ENCODE peak calls at places on chromosomes 13 and 19, in ten cellular contexts. A is breast epithelium; Z is CD8-positive, alpha-beta T cell; O is H9; C is GM23248; D is colonic mucosa; E is mesendoderm; H is transverse colon; S is CD8-positive, alpha-beta memory T cell; P is psoas muscle. K is an unnamed sample. For H3K4me1 and H3K27me3, the result is how much of the 10 kb centered on the place peaks cover.

GRCh38 chr13:105991622-105992254 is 543.7 kb downstream of the EFNB2 start:
- DNase-seq in A (no peak), Z (no peak), O (no peak), C (peak), D (no peak), E (peak), H (no peak), S (no peak), P (no peak), K (no peak)

GRCh38 chr13:61470801-61471200 is 55.2 kb upstream of the PCDH20 start:
- DNase-seq in A (no peak), Z (no peak), O (no peak), C (no peak), D (no peak), E (no peak), H (no peak), S (no peak), P (no peak), K (no peak)

GRCh38 chr19:35290381-35291135 is 1.4 kb upstream of the MAG start:
- DNase-seq in A (no peak), Z (no peak), O (no peak), C (no peak), D (no peak), E (no peak), H (no peak), S (no peak), P (no peak), K (no peak)

GRCh38 chr13:112733661-112734379 is 44.0 kb downstream of the ATP11A start:
- DNase-seq in A (no peak), Z (no peak), O (peak), C (no peak), D (no peak), E (peak), H (no peak), S (no peak), P (no peak), K (no peak)

GRCh38 chr13:19845758-19846157 is 17.7 kb downstream of the ZMYM5 start:
- DNase-seq in A (no peak), Z (no peak), O (no peak), C (peak), D (peak), E (peak), H (no peak), S (no peak), P (no peak), K (no peak)

GRCh38 chr19:20315543-20315942 is 148.5 kb downstream of the ZNF486 start:
- DNase-seq in A (no peak), Z (no peak), O (no peak), C (no peak), D (no peak), E (no peak), H (no peak), S (no peak), P (no peak), K (no peak)

GRCh38 chr19:30229524-30230174 is 142.5 kb upstream of the ZNF536 start:
- DNase-seq in A (no peak), Z (no peak), O (no peak), C (no peak), D (no peak), E (peak), H (no peak), S (no peak), P (no peak), K (no peak)

GRCh38 chr19:33461256-33462111 is 60.1 kb downstream of the PEPD start:
- DNase-seq in A (peak), Z (no peak), O (peak), C (no peak), D (no peak), E (no peak), H (no peak), S (no peak), P (no peak), K (no peak)

GRCh38 chr13:89749888-89750287 is 1597.6 kb upstream of the MIR17HG start:
- DNase-seq in A (no peak), Z (no peak), O (no peak), C (no peak), D (no peak), E (no peak), H (no peak), S (no peak), P (no peak), K (no peak)

GRCh38 chr13:35953537-35954206 is 177.5 kb downstream of the DCLK1 start:
- DNase-seq in A (no peak), Z (no peak), O (peak), C (peak), D (peak), E (peak), H (peak), S (no peak), P (peak), K (peak)

GRCh38 chr13:46315036-46315435 is 72.0 kb downstream of the RUBCNL start:
- DNase-seq in A (no peak), Z (no peak), O (no peak), C (no peak), D (no peak), E (no peak), H (no peak), S (no peak), P (no peak), K (no peak)

GRCh38 chr19:2319551-2319950 is 8.8 kb downstream of the LSM7 start:
- DNase-seq in A (no peak), Z (no peak), O (no peak), C (no peak), D (no peak), E (no peak), H (no peak), S (no peak), P (no peak), K (no peak)

GRCh38 chr19:48311384-48311783 is 14.0 kb upstream of the EMP3 start:
- DNase-seq in A (no peak), Z (no peak), O (no peak), C (no peak), D (no peak), E (no peak), H (no peak), S (no peak), P (no peak), K (no peak)

DNA sequence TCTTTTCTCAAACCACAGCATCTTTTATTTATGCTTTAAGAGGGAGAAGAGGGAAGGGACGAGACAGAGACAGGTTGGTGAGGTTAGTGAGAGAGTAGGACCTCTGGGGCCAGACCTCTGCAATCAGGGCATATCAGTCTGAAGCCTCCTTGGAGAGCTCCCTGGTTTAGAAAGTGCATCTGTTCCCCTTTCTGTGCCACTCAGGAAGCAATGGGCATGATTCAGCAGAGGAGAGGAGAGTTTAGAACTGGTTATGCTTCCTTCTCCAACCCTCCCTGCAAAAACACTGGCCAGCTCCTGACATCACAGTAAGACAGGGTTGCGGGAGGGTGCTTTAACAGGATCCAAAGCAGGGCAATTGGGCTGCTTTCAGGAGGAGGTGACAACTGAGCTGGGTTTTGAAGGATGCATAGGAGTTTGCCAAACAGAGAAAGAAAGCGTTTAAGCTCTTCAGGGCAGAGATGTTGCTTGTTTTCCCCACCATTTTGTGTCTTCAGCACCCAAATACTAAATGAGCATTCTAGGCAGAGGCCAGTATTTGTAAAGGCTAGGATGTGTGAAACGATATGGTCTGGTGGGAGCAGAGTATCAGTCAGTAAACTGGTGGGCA is 33.1 kb downstream of the CERS4 start:
- DNase-seq in A (no peak), Z (no peak), O (no peak), C (no peak), D (no peak), E (no peak), H (no peak), S (no peak), P (no peak), K (no peak)
- H3K27ac ChIP-seq in A (no peak), Z (no peak), O (no peak), C (no peak), D (no peak), E (no peak), H (no peak), S (no peak), P (no peak), K (no peak)

GRCh38 chr19:12783849-12784393 is 7.4 kb upstream of the JUNB start:
- DNase-seq in A (no peak), Z (no peak), O (no peak), C (no peak), D (peak), E (no peak), H (peak), S (no peak), P (peak), K (peak)
- H3K4me1 ChIP-seq in A (under half), Z (half or more), O (under half), C (under half), D (under half), E (under half), H (half or more), S (half or more), P (under half), K (under half)

DNA sequence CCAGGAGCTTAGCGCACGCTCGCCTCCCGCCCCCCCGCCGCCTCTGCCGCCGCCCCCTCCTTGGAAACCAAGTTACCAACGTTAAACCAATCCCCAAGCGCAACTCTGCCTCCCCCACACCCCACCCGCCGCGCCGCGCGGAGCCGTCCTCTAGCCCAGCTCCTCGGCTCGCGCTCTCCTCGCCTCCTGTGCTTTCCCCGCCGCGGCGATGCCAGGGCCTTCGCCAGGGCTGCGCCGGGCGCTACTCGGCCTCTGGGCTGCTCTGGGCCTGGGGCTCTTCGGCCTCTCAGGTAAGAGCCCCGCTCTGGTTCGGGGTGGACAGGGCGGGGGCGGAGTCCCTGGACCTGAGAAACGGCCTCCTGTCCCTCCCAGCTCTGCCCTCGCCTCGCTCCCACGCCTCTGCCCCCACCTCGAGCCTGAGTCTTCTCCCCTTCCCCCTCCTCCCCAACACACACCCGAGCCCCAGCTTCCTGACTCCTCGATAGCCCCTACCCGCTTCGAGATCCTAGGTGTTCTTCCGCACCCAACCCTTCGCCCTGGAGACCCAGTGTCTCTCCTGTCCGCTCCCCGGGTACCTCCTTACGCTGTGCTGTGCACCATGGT is at the start of gene ICAM5:
- DNase-seq in A (no peak), Z (no peak), O (peak), C (peak), D (no peak), E (no peak), H (peak), S (no peak), P (no peak), K (no peak)
- H3K27me3 ChIP-seq in A (half or more), Z (half or more), O (half or more), C (under half), D (half or more), E (under half), H (half or more), S (half or more), P (under half), K (under half)

GRCh38 chr19:57437931-57438330 is 2.8 kb downstream of the ZNF749 start:
- DNase-seq in A (no peak), Z (no peak), O (no peak), C (peak), D (no peak), E (no peak), H (no peak), S (no peak), P (no peak), K (no peak)

GRCh38 chr19:57436392-57436791 is 1.3 kb downstream of the ZNF749 start:
- DNase-seq in A (no peak), Z (no peak), O (no peak), C (peak), D (no peak), E (peak), H (no peak), S (no peak), P (no peak), K (no peak)

GRCh38 chr19:57438925-57439324 is 3.8 kb downstream of the ZNF749 start:
- DNase-seq in A (no peak), Z (no peak), O (peak), C (no peak), D (no peak), E (peak), H (no peak), S (no peak), P (no peak), K (no peak)

GRCh38 chr19:57435062-57435978 is at the start of gene ZNF749:
- DNase-seq in A (peak), Z (peak), O (peak), C (peak), D (peak), E (peak), H (peak), S (peak), P (peak), K (peak)

DNA sequence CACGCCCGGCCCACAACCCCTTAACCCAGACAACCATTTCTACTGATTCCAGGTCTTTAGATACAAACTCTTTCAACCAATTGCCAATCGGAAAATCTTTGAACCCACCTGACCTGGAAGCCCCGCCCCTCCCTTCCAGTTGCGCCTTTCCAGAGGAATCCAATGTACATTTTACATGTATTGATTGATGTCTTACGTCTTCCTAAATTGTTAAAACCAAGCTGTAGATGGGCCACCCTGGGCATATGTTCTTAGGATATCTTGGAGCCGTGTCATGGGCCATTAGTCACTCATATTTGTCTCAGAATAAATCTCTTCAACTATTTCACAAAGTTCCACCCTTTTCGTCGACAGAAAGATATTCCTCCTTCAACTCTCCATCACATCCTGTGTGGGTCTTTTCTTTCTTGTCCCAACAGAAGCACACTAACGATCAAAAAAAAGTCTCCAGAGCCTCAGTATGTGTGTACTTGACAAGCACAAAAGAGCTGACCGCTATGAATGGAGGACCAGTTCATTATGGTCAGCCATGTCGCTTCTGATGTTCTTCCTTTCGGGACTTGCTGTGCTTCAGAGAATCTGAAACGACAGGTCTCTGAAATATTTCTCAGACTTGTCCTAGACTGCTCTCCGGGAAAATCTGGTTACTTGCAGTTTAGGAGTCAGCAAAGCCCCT is 601 bp upstream of the ZNF749 start:
- DNase-seq in A (no peak), Z (no peak), O (peak), C (peak), D (no peak), E (peak), H (no peak), S (no peak), P (no peak), K (no peak)
- H3K27ac ChIP-seq in A (no peak), Z (peak), O (no peak), C (peak), D (peak), E (no peak), H (no peak), S (no peak), P (peak), K (no peak)

K was measured in right cardiac atrium.